ENCODE peak calls at places on chromosomes 1 and 21, in seven cellular contexts. One of them, this sample, is unnamed.
A peak's percentile ranks its signal among the peaks of the same experiment; 100 is the strongest.

GRCh38 chr1:156106624-156107488 is 7.7 kb upstream of the LMNA start:
- DNase-seq in H1: no peak
- DNase-seq in mesendoderm: peak; percentile 99
- DNase-seq in IMR-90: peak; percentile 40
- DNase-seq in H9: peak; percentile 83
- DNase-seq in neuronal stem cell: no peak
- DNase-seq in trophoblast cell: no peak
- DNase-seq in this sample: peak; percentile 81

GRCh38 chr1:192399161-192399560 is 82.4 kb downstream of the RGS21 start:
- DNase-seq in neuronal stem cell: no peak
- DNase-seq in mesendoderm: peak; percentile 55
- DNase-seq in H9: no peak
- DNase-seq in IMR-90: no peak
- DNase-seq in H1: no peak
- DNase-seq in trophoblast cell: no peak
- DNase-seq in this sample: no peak

GRCh38 chr1:214319930-214320329 is 39.0 kb downstream of the SMYD2 start:
- DNase-seq in mesendoderm: no peak
- DNase-seq in trophoblast cell: no peak
- DNase-seq in H9: no peak
- DNase-seq in neuronal stem cell: no peak
- DNase-seq in H1: no peak
- DNase-seq in IMR-90: no peak
- DNase-seq in this sample: no peak

GRCh38 chr1:200372095-200372884 is 37.5 kb downstream of the ZNF281 start:
- DNase-seq in IMR-90: peak; percentile 88
- DNase-seq in mesendoderm: peak; percentile 79
- DNase-seq in neuronal stem cell: no peak
- DNase-seq in trophoblast cell: peak; percentile 58
- DNase-seq in H1: peak; percentile 43
- DNase-seq in H9: no peak
- DNase-seq in this sample: peak; percentile 83

GRCh38 chr21:38769253-38769780 is 36.4 kb upstream of the ETS2 start:
- DNase-seq in H1: no peak
- DNase-seq in neuronal stem cell: no peak
- DNase-seq in IMR-90: peak; percentile 94
- DNase-seq in trophoblast cell: no peak
- DNase-seq in mesendoderm: no peak
- DNase-seq in H9: no peak
- DNase-seq in this sample: peak; percentile 98

GRCh38 chr1:19179597-19180271 is 30.3 kb downstream of the UBR4 start:
- DNase-seq in mesendoderm: peak; percentile 59
- DNase-seq in H9: no peak
- DNase-seq in neuronal stem cell: no peak
- DNase-seq in H1: no peak
- DNase-seq in trophoblast cell: no peak
- DNase-seq in IMR-90: peak; percentile 41
- DNase-seq in this sample: peak; percentile 52

GRCh38 chr1:47487826-47488450 is 50.1 kb downstream of the FOXD2 start:
- DNase-seq in IMR-90: no peak
- DNase-seq in H9: no peak
- DNase-seq in H1: no peak
- DNase-seq in trophoblast cell: no peak
- DNase-seq in neuronal stem cell: no peak
- DNase-seq in mesendoderm: no peak
- DNase-seq in this sample: no peak

GRCh38 chr1:209224886-209225285 is 358.6 kb upstream of the CAMK1G start:
- DNase-seq in H1: no peak
- DNase-seq in mesendoderm: no peak
- DNase-seq in H9: no peak
- DNase-seq in IMR-90: no peak
- DNase-seq in trophoblast cell: no peak
- DNase-seq in neuronal stem cell: no peak
- DNase-seq in this sample: no peak

GRCh38 chr1:37255111-37255795 is 219.1 kb upstream of the ZC3H12A start:
- DNase-seq in neuronal stem cell: peak; percentile 76
- DNase-seq in H1: peak; percentile 63
- DNase-seq in trophoblast cell: no peak
- DNase-seq in IMR-90: no peak
- DNase-seq in H9: peak; percentile 91
- DNase-seq in mesendoderm: peak; percentile 92
- DNase-seq in this sample: no peak

GRCh38 chr1:47931395-47931794 is 65.8 kb downstream of the TRABD2B start:
- DNase-seq in H9: no peak
- DNase-seq in IMR-90: no peak
- DNase-seq in neuronal stem cell: no peak
- DNase-seq in trophoblast cell: no peak
- DNase-seq in H1: no peak
- DNase-seq in mesendoderm: peak; percentile 47
- DNase-seq in this sample: no peak

GRCh38 chr1:95246511-95246910 is 12.5 kb downstream of the RWDD3 start:
- DNase-seq in IMR-90: no peak
- DNase-seq in neuronal stem cell: no peak
- DNase-seq in trophoblast cell: no peak
- DNase-seq in mesendoderm: no peak
- DNase-seq in H1: no peak
- DNase-seq in H9: no peak
- DNase-seq in this sample: no peak

GRCh38 chr1:61640531-61641125 is 84.3 kb downstream of the TM2D1 start:
- DNase-seq in IMR-90: no peak
- DNase-seq in H1: no peak
- DNase-seq in trophoblast cell: no peak
- DNase-seq in mesendoderm: no peak
- DNase-seq in neuronal stem cell: no peak
- DNase-seq in H9: no peak
- DNase-seq in this sample: no peak

GRCh38 chr21:45750924-45751323 is 107.4 kb downstream of the PCBP3 start:
- DNase-seq in trophoblast cell: no peak
- DNase-seq in IMR-90: no peak
- DNase-seq in mesendoderm: no peak
- DNase-seq in H1: no peak
- DNase-seq in H9: no peak
- DNase-seq in neuronal stem cell: no peak
- DNase-seq in this sample: no peak

DNA sequence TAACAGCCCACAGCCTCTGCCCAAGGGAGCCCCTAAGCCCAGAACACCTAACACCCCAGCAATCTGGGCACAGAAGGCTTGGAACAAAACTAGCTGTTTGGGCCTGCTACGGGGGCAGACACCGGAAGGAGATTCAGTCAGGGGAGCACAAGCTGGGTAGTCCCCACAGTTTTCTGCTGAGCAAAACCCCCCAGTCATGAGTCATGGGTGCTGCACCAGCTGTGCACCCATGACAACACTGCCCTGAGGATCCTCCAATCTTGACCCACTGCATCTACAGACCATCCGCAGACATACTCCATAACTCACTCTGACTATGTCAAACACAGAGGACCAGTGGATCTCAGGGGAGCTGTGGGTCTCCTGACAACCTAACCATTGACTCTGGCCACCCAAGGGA is 105.1 kb downstream of the LRIG2 start:
- DNase-seq in IMR-90: no peak
- DNase-seq in neuronal stem cell: no peak
- DNase-seq in H9: no peak
- DNase-seq in H1: no peak
- DNase-seq in trophoblast cell: no peak
- DNase-seq in mesendoderm: no peak
- DNase-seq in this sample: no peak
- H2BK5ac ChIP-seq in IMR-90: no peak overlapping the region
- H2BK5ac ChIP-seq in neuronal stem cell: no peak overlapping the region
- H2BK5ac ChIP-seq in H9: no peak overlapping the region
- H2BK5ac ChIP-seq in H1: no peak overlapping the region
- H2BK5ac ChIP-seq in trophoblast cell: no peak overlapping the region
- H2BK5ac ChIP-seq in mesendoderm: no peak overlapping the region
- H2BK5ac ChIP-seq in this sample: no peak overlapping the region

GRCh38 chr1:165833358-165833757 is 5.9 kb downstream of the UCK2 start:
- DNase-seq in mesendoderm: no peak
- DNase-seq in H1: no peak
- DNase-seq in IMR-90: no peak
- DNase-seq in neuronal stem cell: no peak
- DNase-seq in H9: no peak
- DNase-seq in trophoblast cell: no peak
- DNase-seq in this sample: no peak

GRCh38 chr1:165834229-165834628 is 6.8 kb downstream of the UCK2 start:
- DNase-seq in H9: no peak
- DNase-seq in mesendoderm: no peak
- DNase-seq in trophoblast cell: no peak
- DNase-seq in neuronal stem cell: no peak
- DNase-seq in IMR-90: no peak
- DNase-seq in H1: no peak
- DNase-seq in this sample: no peak

GRCh38 chr1:165837838-165838364 is 10.5 kb downstream of the UCK2 start:
- DNase-seq in H1: no peak
- DNase-seq in neuronal stem cell: no peak
- DNase-seq in IMR-90: peak; percentile 44
- DNase-seq in mesendoderm: no peak
- DNase-seq in trophoblast cell: no peak
- DNase-seq in H9: no peak
- DNase-seq in this sample: no peak

GRCh38 chr1:165834881-165835280 is 7.5 kb downstream of the UCK2 start:
- DNase-seq in H1: no peak
- DNase-seq in trophoblast cell: no peak
- DNase-seq in H9: no peak
- DNase-seq in neuronal stem cell: no peak
- DNase-seq in mesendoderm: no peak
- DNase-seq in IMR-90: no peak
- DNase-seq in this sample: no peak

DNA sequence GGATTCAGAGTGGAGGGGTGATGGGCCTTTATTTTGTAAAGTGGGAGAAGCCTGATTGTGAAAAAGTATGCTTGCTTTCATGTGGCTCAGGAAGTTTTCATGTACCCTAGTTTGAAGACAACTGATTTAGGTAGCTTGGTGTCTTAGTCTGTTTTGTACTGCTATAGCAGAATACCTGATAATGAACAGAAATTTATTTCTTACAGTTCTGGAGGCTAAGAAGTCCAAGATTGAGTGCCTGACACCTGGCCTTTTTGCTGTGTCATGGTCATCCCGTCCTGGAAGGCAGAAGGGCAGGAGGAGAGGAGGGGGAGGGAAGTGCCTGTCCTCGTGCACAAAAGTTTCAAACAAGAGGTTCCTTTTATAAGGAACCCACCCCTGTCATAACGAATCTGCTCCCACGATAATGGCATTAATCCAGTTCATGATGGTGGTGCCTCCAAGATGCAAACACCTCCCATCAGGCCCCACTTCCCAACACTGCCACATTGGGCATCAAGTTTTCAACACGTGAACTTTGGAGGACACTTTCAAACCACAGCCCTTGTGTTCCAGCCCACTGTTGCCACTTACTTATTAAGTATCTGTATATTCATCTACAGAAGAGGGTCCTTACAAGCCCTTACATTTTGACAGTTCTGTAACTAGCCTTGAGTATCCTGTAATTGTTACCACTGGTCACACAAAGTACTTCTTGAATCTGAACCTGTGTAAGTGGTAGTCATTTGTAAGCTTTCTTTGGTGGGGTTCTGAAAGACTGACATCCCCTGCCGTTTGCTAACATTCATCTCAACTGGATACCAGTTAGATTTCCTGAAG is 9.5 kb downstream of the UCK2 start:
- DNase-seq in mesendoderm: peak; percentile 58
- DNase-seq in trophoblast cell: no peak
- DNase-seq in neuronal stem cell: no peak
- DNase-seq in H1: no peak
- DNase-seq in H9: no peak
- DNase-seq in IMR-90: no peak
- DNase-seq in this sample: no peak
- H2BK5ac ChIP-seq in mesendoderm: no peak overlapping the region
- H2BK5ac ChIP-seq in trophoblast cell: no peak overlapping the region
- H2BK5ac ChIP-seq in neuronal stem cell: no peak overlapping the region
- H2BK5ac ChIP-seq in H1: peak overlapping the region; percentile 15
- H2BK5ac ChIP-seq in H9: no peak overlapping the region
- H2BK5ac ChIP-seq in IMR-90: peak overlapping the region; percentile 25
- H2BK5ac ChIP-seq in this sample: no peak overlapping the region

DNA sequence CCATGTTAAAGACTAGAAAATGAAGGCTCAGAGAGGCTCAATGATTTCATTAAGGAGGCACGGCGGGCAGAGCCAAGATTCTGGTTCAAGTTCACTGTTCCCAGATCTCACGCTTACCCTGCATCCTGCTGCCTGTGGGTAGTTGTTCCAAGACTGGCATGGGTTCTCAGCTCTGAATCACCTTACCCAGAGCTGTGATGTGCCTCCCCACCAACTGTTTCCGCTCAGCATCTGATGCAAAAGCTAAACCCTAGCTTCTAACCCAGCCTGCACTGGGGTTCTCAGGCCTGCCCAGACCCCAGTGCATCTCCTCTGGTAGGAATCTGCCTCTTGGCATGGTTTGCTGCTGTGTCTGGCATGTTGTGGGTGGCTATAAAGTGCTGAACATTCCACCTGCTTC is 11.8 kb downstream of the TNR start:
- DNase-seq in trophoblast cell: no peak
- DNase-seq in mesendoderm: no peak
- DNase-seq in H9: no peak
- DNase-seq in H1: no peak
- DNase-seq in IMR-90: no peak
- DNase-seq in neuronal stem cell: no peak
- DNase-seq in this sample: no peak
- H2BK5ac ChIP-seq in trophoblast cell: no peak overlapping the region
- H2BK5ac ChIP-seq in mesendoderm: no peak overlapping the region
- H2BK5ac ChIP-seq in H9: no peak overlapping the region
- H2BK5ac ChIP-seq in H1: no peak overlapping the region
- H2BK5ac ChIP-seq in IMR-90: no peak overlapping the region
- H2BK5ac ChIP-seq in neuronal stem cell: no peak overlapping the region
- H2BK5ac ChIP-seq in this sample: no peak overlapping the region

GRCh38 chr1:17318262-17318661 is 10.3 kb downstream of the PADI4 start:
- DNase-seq in trophoblast cell: no peak
- DNase-seq in IMR-90: no peak
- DNase-seq in neuronal stem cell: no peak
- DNase-seq in mesendoderm: no peak
- DNase-seq in H1: no peak
- DNase-seq in H9: no peak
- DNase-seq in this sample: no peak
- H2BK5ac ChIP-seq in trophoblast cell: no peak overlapping the region
- H2BK5ac ChIP-seq in IMR-90: no peak overlapping the region
- H2BK5ac ChIP-seq in neuronal stem cell: no peak overlapping the region
- H2BK5ac ChIP-seq in mesendoderm: no peak overlapping the region
- H2BK5ac ChIP-seq in H1: no peak overlapping the region
- H2BK5ac ChIP-seq in H9: no peak overlapping the region
- H2BK5ac ChIP-seq in this sample: no peak overlapping the region

DNA sequence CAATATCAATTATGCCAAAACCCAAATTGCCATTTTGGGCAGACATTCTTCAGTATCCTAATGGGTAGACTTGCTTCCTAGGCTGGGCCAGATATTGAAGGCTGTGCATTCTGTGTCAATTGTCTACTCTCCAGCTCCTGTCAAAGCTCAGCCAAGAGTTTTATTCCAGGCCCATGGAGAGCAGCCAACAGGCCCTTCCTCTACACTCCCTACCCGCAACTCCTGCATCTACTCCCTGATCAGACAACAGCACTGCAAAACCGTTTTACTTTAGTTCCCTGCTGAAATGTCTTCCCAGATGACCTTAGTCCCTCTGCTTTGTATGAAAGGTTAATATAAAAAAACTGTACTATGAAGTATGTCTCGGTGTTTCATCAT is 6.6 kb upstream of the ADORA3 start:
- DNase-seq in trophoblast cell: no peak
- DNase-seq in H9: no peak
- DNase-seq in mesendoderm: no peak
- DNase-seq in IMR-90: no peak
- DNase-seq in H1: no peak
- DNase-seq in neuronal stem cell: no peak
- DNase-seq in this sample: no peak
- H2BK5ac ChIP-seq in trophoblast cell: no peak overlapping the region
- H2BK5ac ChIP-seq in H9: no peak overlapping the region
- H2BK5ac ChIP-seq in mesendoderm: no peak overlapping the region
- H2BK5ac ChIP-seq in IMR-90: no peak overlapping the region
- H2BK5ac ChIP-seq in H1: no peak overlapping the region
- H2BK5ac ChIP-seq in neuronal stem cell: no peak overlapping the region
- H2BK5ac ChIP-seq in this sample: no peak overlapping the region